ENCODE peak calls at places on chromosomes 5 and 9, in ten cellular contexts. I, N, P, S, R, X, W, L, K and U are unnamed samples.
A peak's percentile ranks its signal among the peaks of the same experiment; 100 is the strongest.

GRCh38 chr5:33824516-33825195 is 67.1 kb downstream of the ADAMTS12 start:
- DNase-seq in W (peak; percentile 85), X (no peak), L (no peak), R (no peak), N (no peak), P (no peak), K (no peak), S (peak; percentile 11), I (no peak), U (no peak)

GRCh38 chr9:134887219-134887618 is 6.6 kb downstream of the FCN2 start:
- DNase-seq in P (no peak), N (no peak), K (no peak), R (no peak), X (no peak), L (no peak), W (no peak), I (no peak), S (no peak), U (no peak)

GRCh38 chr5:154190652-154191304 is at the start of gene GALNT10:
- DNase-seq in W (no peak), S (peak; percentile 70), P (peak; percentile 62), L (peak; percentile 91), I (peak; percentile 38), X (no peak), N (peak; percentile 96), R (peak; percentile 73), K (peak; percentile 59), U (no peak)

GRCh38 chr5:127602481-127602880 is 46.4 kb upstream of the CTXN3 start:
- DNase-seq in W (no peak), K (no peak), P (no peak), I (no peak), S (no peak), N (no peak), R (no peak), L (no peak), X (no peak), U (no peak)

GRCh38 chr5:148382961-148383360 is 797 bp upstream of the FBXO38 start:
- DNase-seq in P (no peak), N (no peak), I (no peak), K (peak; percentile 18), L (no peak), R (no peak), S (no peak), W (no peak), X (no peak), U (no peak)

GRCh38 chr5:169663537-169663936 is 26.5 kb downstream of the DOCK2 start:
- DNase-seq in L (no peak), X (no peak), W (no peak), N (no peak), I (no peak), R (no peak), P (no peak), S (no peak), K (no peak), U (no peak)

GRCh38 chr9:120433701-120434100 is 146.3 kb downstream of the CDK5RAP2 start:
- DNase-seq in L (no peak), W (no peak), R (no peak), I (no peak), P (no peak), S (no peak), K (no peak), X (peak; percentile 1), N (no peak), U (no peak)

GRCh38 chr9:21569721-21570120 is 87.6 kb upstream of the IFNE start:
- DNase-seq in P (no peak), K (no peak), R (no peak), X (no peak), N (no peak), W (no peak), S (no peak), I (no peak), L (no peak), U (no peak)

GRCh38 chr5:96893342-96893741 is 17.0 kb downstream of the ERAP2 start:
- DNase-seq in P (no peak), L (no peak), K (peak; percentile 35), X (no peak), S (no peak), W (peak; percentile 88), N (no peak), I (no peak), R (no peak), U (no peak)

GRCh38 chr9:106869458-106869857 is 6.5 kb downstream of the ZNF462 start:
- DNase-seq in L (no peak), I (peak; percentile 67), P (peak; percentile 31), R (no peak), W (no peak), S (no peak), X (no peak), N (no peak), K (peak; percentile 30), U (no peak)

GRCh38 chr5:36363101-36363500 is 61.4 kb upstream of the RANBP3L start:
- DNase-seq in X (no peak), K (peak; percentile 63), S (no peak), I (no peak), W (peak; percentile 84), P (no peak), R (no peak), L (peak; percentile 14), N (no peak), U (no peak)

GRCh38 chr9:134554011-134554749 is 87.4 kb upstream of the COL5A1 start:
- DNase-seq in N (peak; percentile 70), W (no peak), K (no peak), R (no peak), P (no peak), X (no peak), L (no peak), I (no peak), S (no peak), U (no peak)

GRCh38 chr9:79757074-79757473 is 185.3 kb downstream of the TLE4 start:
- DNase-seq in L (no peak), P (no peak), K (no peak), N (no peak), X (no peak), S (no peak), I (no peak), W (no peak), R (no peak), U (no peak)

GRCh38 chr9:108467653-108468324 is 388.0 kb downstream of the ACTL7B start:
- DNase-seq in P (no peak), S (peak; percentile 61), N (no peak), R (no peak), W (peak; percentile 27), I (no peak), L (no peak), K (peak; percentile 67), X (no peak), U (no peak)

GRCh38 chr9:108468364-108468763 is 387.4 kb downstream of the ACTL7B start:
- DNase-seq in S (peak; percentile 38), R (peak; percentile 37), N (no peak), W (peak; percentile 67), P (no peak), I (no peak), X (no peak), L (peak; percentile 48), K (peak; percentile 62), U (no peak)

GRCh38 chr9:108473209-108474112 is 382.3 kb downstream of the ACTL7B start:
- DNase-seq in N (no peak), X (no peak), K (peak; percentile 76), S (peak; percentile 53), W (peak; percentile 80), I (peak; percentile 28), R (no peak), P (no peak), L (no peak), U (no peak)

GRCh38 chr9:108466238-108466637 is 389.5 kb downstream of the ACTL7B start:
- DNase-seq in R (no peak), N (no peak), K (no peak), W (no peak), I (no peak), P (no peak), L (no peak), X (no peak), S (no peak), U (no peak)

GRCh38 chr9:108469654-108470053 is 386.1 kb downstream of the ACTL7B start:
- DNase-seq in N (no peak), P (no peak), R (no peak), L (no peak), W (peak; percentile 72), I (no peak), S (no peak), K (peak; percentile 83), X (no peak), U (no peak)
- TF ChIP-seq CTCF in N (no peak), P (no peak), R (no peak), L (no peak), W (no peak), I (no peak), S (no peak), K (no peak), X (no peak), U (no peak)

GRCh38 chr5:38016835-38017234 is 177.0 kb upstream of the GDNF start:
- DNase-seq in P (no peak), K (no peak), W (no peak), L (no peak), S (no peak), R (no peak), I (no peak), N (peak; percentile 21), X (no peak), U (no peak)

GRCh38 chr5:38023353-38023752 is 183.5 kb upstream of the GDNF start:
- DNase-seq in K (no peak), I (no peak), L (no peak), R (no peak), W (no peak), X (no peak), S (no peak), P (no peak), N (no peak), U (no peak)

GRCh38 chr5:38022621-38023020 is 182.8 kb upstream of the GDNF start:
- DNase-seq in P (no peak), S (no peak), K (no peak), R (no peak), L (no peak), I (no peak), X (no peak), W (no peak), N (no peak), U (no peak)

GRCh38 chr5:38013107-38013506 is 173.3 kb upstream of the GDNF start:
- DNase-seq in N (no peak), R (no peak), S (no peak), X (no peak), I (no peak), W (no peak), K (no peak), P (no peak), L (no peak), U (no peak)

GRCh38 chr5:38018011-38018410 is 178.2 kb upstream of the GDNF start:
- DNase-seq in R (no peak), I (no peak), N (no peak), L (no peak), X (no peak), K (no peak), S (no peak), W (no peak), P (no peak), U (no peak)
- H3K27me3 ChIP-seq in R (no peaks in the 10 kb centered on the region), I (no peaks in the 10 kb centered on the region), N (no peaks in the 10 kb centered on the region), L (no peaks in the 10 kb centered on the region), X (no peaks in the 10 kb centered on the region), K (peaks cover 89% of the 10 kb centered on the region), S (no peaks in the 10 kb centered on the region), W (no peaks in the 10 kb centered on the region), P (no peaks in the 10 kb centered on the region), U (no peaks in the 10 kb centered on the region)

GRCh38 chr5:176532795-176533194 is 4.4 kb downstream of the RNF44 start:
- DNase-seq in K (no peak), R (no peak), X (no peak), L (no peak), P (no peak), S (no peak), I (no peak), N (no peak), W (no peak), U (no peak)
- H3K4me3 ChIP-seq in K (no peak overlapping the region), R (no peak overlapping the region), X (no peak overlapping the region), L (no peak overlapping the region), P (no peak overlapping the region), S (no peak overlapping the region), I (no peak overlapping the region), N (no peak overlapping the region), W (no peak overlapping the region), U (no peak overlapping the region)

GRCh38 chr5:129094924-129095797 is 612 bp downstream of the ISOC1 start:
- DNase-seq in N (peak; percentile 93), K (peak; percentile 34), S (peak; percentile 79), P (peak; percentile 76), W (peak; percentile 12), L (peak; percentile 78), X (peak; percentile 74), R (peak; percentile 53), I (peak; percentile 67), U (no peak)
- TF ChIP-seq CTCF in N (no peak), K (peak; percentile 27), S (no peak), P (no peak), W (no peak), L (no peak), X (no peak), R (no peak), I (no peak), U (peak; percentile 9)